ENCODE peak calls at places on chromosomes 1 and 21, in four cellular contexts. One of them, this sample, is unnamed.

GRCh38 chr1:240663160-240663879 is 51.4 kb upstream of the GREM2 start:
- DNase-seq in C1 segment of cervical spinal cord: no peak
- DNase-seq in IMR-90: peak; percentile 89
- DNase-seq in T follicular helper cell: no peak
- DNase-seq in this sample: no peak

GRCh38 chr1:2588661-2589330 is 2.2 kb downstream of the PRXL2B start:
- DNase-seq in C1 segment of cervical spinal cord: no peak
- DNase-seq in IMR-90: no peak
- DNase-seq in T follicular helper cell: no peak
- DNase-seq in this sample: no peak

GRCh38 chr1:67987046-67987799 is 63.2 kb downstream of the DIRAS3 start:
- DNase-seq in C1 segment of cervical spinal cord: no peak
- DNase-seq in IMR-90: peak; percentile 96
- DNase-seq in T follicular helper cell: no peak
- DNase-seq in this sample: no peak

GRCh38 chr1:107138767-107139445 is 1.9 kb upstream of the NTNG1 start:
- DNase-seq in C1 segment of cervical spinal cord: no peak
- DNase-seq in IMR-90: peak; percentile 13
- DNase-seq in T follicular helper cell: no peak
- DNase-seq in this sample: no peak

GRCh38 chr1:233244183-233244582 is 51.3 kb downstream of the PCNX2 start:
- DNase-seq in C1 segment of cervical spinal cord: no peak
- DNase-seq in IMR-90: peak; percentile 61
- DNase-seq in T follicular helper cell: no peak
- DNase-seq in this sample: no peak

GRCh38 chr21:43874085-43874785 is 9.2 kb downstream of the AGPAT3 start:
- DNase-seq in C1 segment of cervical spinal cord: no peak
- DNase-seq in IMR-90: no peak
- DNase-seq in T follicular helper cell: no peak
- DNase-seq in this sample: no peak

GRCh38 chr1:229047161-229047840 is 223.6 kb upstream of the RAB4A start:
- DNase-seq in C1 segment of cervical spinal cord: no peak
- DNase-seq in IMR-90: no peak
- DNase-seq in T follicular helper cell: no peak
- DNase-seq in this sample: no peak

GRCh38 chr1:198678301-198678836 is 39.5 kb downstream of the PTPRC start:
- DNase-seq in C1 segment of cervical spinal cord: no peak
- DNase-seq in IMR-90: no peak
- DNase-seq in T follicular helper cell: peak; percentile 66
- DNase-seq in this sample: no peak

This sample was measured in NCI-H1105.